ENCODE peak calls at places on chromosomes 4 and X, in six cellular contexts. U, J, O, R, H and F are unnamed samples.

GRCh38 chr4:67465032-67465762 is 80.1 kb downstream of the CENPC start:
- DNase-seq in R (no peak), U (no peak), O (no peak), H (no peak), J (no peak), F (no peak)

GRCh38 chr4:4990329-4990728 is 28.9 kb downstream of the CYTL1 start:
- DNase-seq in U (no peak), O (no peak), H (no peak), J (no peak), R (no peak), F (no peak)

GRCh38 chrX:13377537-13377936 is 57.7 kb upstream of the ATXN3L start:
- DNase-seq in R (no peak), O (peak; percentile 76), J (no peak), H (no peak), U (peak; percentile 86), F (no peak)

GRCh38 chr4:94660614-94661013 is 97.1 kb upstream of the BMPR1B start:
- DNase-seq in O (no peak), U (no peak), R (no peak), J (no peak), H (no peak), F (no peak)

GRCh38 chrX:117510453-117510852 is 606.2 kb downstream of the KLHL13 start:
- DNase-seq in H (no peak), O (no peak), U (no peak), R (peak; percentile 1), J (no peak), F (no peak)

GRCh38 chrX:140066262-140066661 is 100.9 kb upstream of the CXorf66 start:
- DNase-seq in U (no peak), H (no peak), J (no peak), R (no peak), O (no peak), F (no peak)

GRCh38 chr4:147003956-147004580 is 58.4 kb upstream of the TTC29 start:
- DNase-seq in U (no peak), R (no peak), H (no peak), O (no peak), J (no peak), F (no peak)

GRCh38 chrX:155880586-155881157 is 473 bp upstream of the VAMP7 start:
- DNase-seq in H (no peak), U (no peak), R (no peak), O (no peak), J (no peak), F (no peak)

GRCh38 chrX:154718607-154719006 is 32.3 kb downstream of the GAB3 start:
- DNase-seq in O (no peak), H (no peak), U (no peak), R (no peak), J (no peak), F (no peak)

GRCh38 chrX:20397587-20397986 is 130.9 kb upstream of the RPS6KA3 start:
- DNase-seq in H (no peak), R (no peak), U (no peak), O (no peak), J (no peak), F (no peak)

GRCh38 chr4:41174444-41174843 is 39.9 kb downstream of the APBB2 start:
- DNase-seq in U (no peak), H (no peak), J (no peak), O (no peak), R (no peak), F (no peak)

GRCh38 chr4:70901607-70901983 is 574 bp upstream of the MOB1B start:
- DNase-seq in R (no peak), J (peak; percentile 8), H (no peak), O (no peak), U (no peak), F (peak; percentile 8)

GRCh38 chr4:117610706-117611308 is 423.5 kb upstream of the NDST3 start:
- DNase-seq in U (no peak), O (no peak), H (no peak), R (no peak), J (no peak), F (no peak)

GRCh38 chr4:169103966-169104412 is 93.9 kb upstream of the CBR4 start:
- DNase-seq in R (no peak), U (no peak), H (no peak), J (no peak), O (no peak), F (no peak)

GRCh38 chrX:46912098-46912672 is at the start of gene JADE3:
- DNase-seq in R (peak; percentile 82), O (no peak), H (peak; percentile 42), U (peak; percentile 27), J (peak; percentile 56), F (peak; percentile 58)

GRCh38 chr4:76740866-76741662 is 156.9 kb downstream of the SOWAHB start:
- DNase-seq in O (no peak), U (no peak), R (no peak), H (no peak), J (no peak), F (no peak)

GRCh38 chrX:15866141-15866540 is 11.5 kb upstream of the AP1S2 start:
- DNase-seq in U (no peak), R (no peak), J (no peak), O (no peak), H (no peak), F (no peak)

GRCh38 chr4:101171747-101172146 is 175.6 kb downstream of the PPP3CA start:
- DNase-seq in O (no peak), J (no peak), U (no peak), H (no peak), R (no peak), F (no peak)

GRCh38 chr4:25694466-25694865 is 38.8 kb downstream of the SLC34A2 start:
- DNase-seq in O (no peak), J (no peak), U (no peak), R (peak; percentile 47), H (no peak), F (no peak)

GRCh38 chrX:130887392-130887791 is 15.6 kb downstream of the ENOX2 start:
- DNase-seq in U (no peak), O (no peak), H (no peak), J (no peak), R (no peak), F (no peak)

GRCh38 chr4:159232465-159233106 is 129.7 kb downstream of the RAPGEF2 start:
- DNase-seq in U (no peak), J (no peak), R (no peak), O (no peak), H (no peak), F (no peak)
- TF ChIP-seq CTCF in U (no peak), J (no peak), R (no peak), O (no peak), H (no peak), F (no peak)

GRCh38 chrX:27599928-27600327 is 9.8 kb downstream of the DCAF8L2 start:
- DNase-seq in H (no peak), R (peak; percentile 42), U (no peak), O (no peak), J (no peak), F (no peak)
- H3K4me3 ChIP-seq in H (no peak overlapping the region), R (no peak overlapping the region), U (no peak overlapping the region), O (no peak overlapping the region), J (no peak overlapping the region), F (no peak overlapping the region)

DNA sequence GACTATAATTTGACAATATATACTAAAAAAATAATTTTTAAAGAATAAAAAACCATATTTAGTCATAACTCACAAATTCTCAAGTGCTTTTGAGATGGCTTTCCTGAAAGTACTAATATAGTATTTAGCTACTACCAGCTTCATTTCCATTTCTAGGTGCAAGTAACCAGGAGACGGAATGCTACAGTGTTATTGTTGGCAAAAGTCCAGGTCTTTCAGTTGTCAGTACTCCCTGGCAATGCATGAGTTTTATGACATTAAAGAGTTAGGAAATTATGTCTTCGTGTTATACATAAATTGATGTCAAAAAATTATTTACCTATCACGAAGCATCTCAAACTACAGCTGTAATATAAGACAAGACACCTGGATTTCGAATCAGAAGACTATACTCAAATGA is 45.0 kb downstream of the TMEM47 start:
- DNase-seq in R (no peak), J (no peak), U (no peak), O (no peak), H (no peak), F (no peak)
- TF ChIP-seq CTCF in R (no peak), J (no peak), U (no peak), O (no peak), H (no peak), F (no peak)

GRCh38 chrX:112849010-112849409 is 8.4 kb upstream of the AMOT start:
- DNase-seq in J (no peak), R (no peak), O (no peak), H (no peak), U (no peak), F (no peak)

GRCh38 chrX:112851806-112852205 is 11.2 kb upstream of the AMOT start:
- DNase-seq in R (no peak), O (no peak), U (peak; percentile 31), H (no peak), J (peak; percentile 94), F (peak; percentile 69)

GRCh38 chrX:112852850-112853249 is 12.2 kb upstream of the AMOT start:
- DNase-seq in J (no peak), O (no peak), U (no peak), H (no peak), R (no peak), F (no peak)

GRCh38 chrX:112846787-112847186 is 6.2 kb upstream of the AMOT start:
- DNase-seq in J (no peak), R (no peak), U (no peak), O (no peak), H (no peak), F (no peak)

GRCh38 chrX:112851161-112851779 is 10.6 kb upstream of the AMOT start:
- DNase-seq in J (peak; percentile 88), H (no peak), O (no peak), R (no peak), U (no peak), F (peak; percentile 83)
- H3K4me3 ChIP-seq in J (no peak overlapping the region), H (no peak overlapping the region), O (no peak overlapping the region), R (no peak overlapping the region), U (no peak overlapping the region), F (no peak overlapping the region)

GRCh38 chrX:727738-728621 is 97.4 kb downstream of the SHOX start:
- DNase-seq in H (no peak), U (no peak), J (no peak), R (peak; percentile 65), O (no peak), F (no peak)
- TF ChIP-seq CTCF in H (no peak), U (no peak), J (peak; percentile 25), R (peak; percentile 52), O (peak; percentile 25), F (no peak)